ENCODE peak calls at places on chromosomes 16 and 17, in eight cellular contexts. One of them, this sample, is unnamed.

GRCh38 chr17:64154321-64155089 is 24.6 kb upstream of the ERN1 start:
- DNase-seq in AG08396: no peak
- DNase-seq in naive thymus-derived CD8-positive, alpha-beta T cell: no peak
- DNase-seq in activated gamma-delta T cell treated with Interleukin-2 at 50 U/mL for 16 hours: no peak
- DNase-seq in T-helper 1 cell: no peak
- DNase-seq in activated CD8-positive, alpha-beta memory T cell treated with anti-CD3 and anti-CD28 coated beads, Interleukin-2, amount 50 U/mL, for 4 hours: no peak
- DNase-seq in KG1: no peak
- DNase-seq in HFFc6: no peak
- DNase-seq in this sample: no peak

GRCh38 chr16:86573215-86573614 is 5.1 kb upstream of the FOXL1 start:
- DNase-seq in AG08396: no peak
- DNase-seq in naive thymus-derived CD8-positive, alpha-beta T cell: no peak
- DNase-seq in activated gamma-delta T cell treated with Interleukin-2 at 50 U/mL for 16 hours: no peak
- DNase-seq in T-helper 1 cell: no peak
- DNase-seq in activated CD8-positive, alpha-beta memory T cell treated with anti-CD3 and anti-CD28 coated beads, Interleukin-2, amount 50 U/mL, for 4 hours: no peak
- DNase-seq in KG1: no peak
- DNase-seq in HFFc6: no peak
- DNase-seq in this sample: no peak

GRCh38 chr17:80492343-80493136 is 16.1 kb upstream of the NPTX1 start:
- DNase-seq in AG08396: no peak
- DNase-seq in naive thymus-derived CD8-positive, alpha-beta T cell: no peak
- DNase-seq in activated gamma-delta T cell treated with Interleukin-2 at 50 U/mL for 16 hours: no peak
- DNase-seq in T-helper 1 cell: no peak
- DNase-seq in activated CD8-positive, alpha-beta memory T cell treated with anti-CD3 and anti-CD28 coated beads, Interleukin-2, amount 50 U/mL, for 4 hours: no peak
- DNase-seq in KG1: no peak
- DNase-seq in HFFc6: no peak
- DNase-seq in this sample: no peak

GRCh38 chr17:83195330-83196087 is 116.1 kb downstream of the METRNL start:
- DNase-seq in AG08396: peak; percentile 81
- DNase-seq in naive thymus-derived CD8-positive, alpha-beta T cell: no peak
- DNase-seq in activated gamma-delta T cell treated with Interleukin-2 at 50 U/mL for 16 hours: no peak
- DNase-seq in T-helper 1 cell: no peak
- DNase-seq in activated CD8-positive, alpha-beta memory T cell treated with anti-CD3 and anti-CD28 coated beads, Interleukin-2, amount 50 U/mL, for 4 hours: peak; percentile 13
- DNase-seq in KG1: no peak
- DNase-seq in HFFc6: no peak
- DNase-seq in this sample: peak; percentile 6

GRCh38 chr16:4465977-4466779 is 8.2 kb downstream of the NMRAL1 start:
- DNase-seq in AG08396: no peak
- DNase-seq in naive thymus-derived CD8-positive, alpha-beta T cell: no peak
- DNase-seq in activated gamma-delta T cell treated with Interleukin-2 at 50 U/mL for 16 hours: peak; percentile 69
- DNase-seq in T-helper 1 cell: no peak
- DNase-seq in activated CD8-positive, alpha-beta memory T cell treated with anti-CD3 and anti-CD28 coated beads, Interleukin-2, amount 50 U/mL, for 4 hours: peak; percentile 66
- DNase-seq in KG1: no peak
- DNase-seq in HFFc6: no peak
- DNase-seq in this sample: no peak

GRCh38 chr17:50905460-50905803 is 39.3 kb upstream of the TOB1 start:
- DNase-seq in AG08396: no peak
- DNase-seq in naive thymus-derived CD8-positive, alpha-beta T cell: no peak
- DNase-seq in activated gamma-delta T cell treated with Interleukin-2 at 50 U/mL for 16 hours: no peak
- DNase-seq in T-helper 1 cell: no peak
- DNase-seq in activated CD8-positive, alpha-beta memory T cell treated with anti-CD3 and anti-CD28 coated beads, Interleukin-2, amount 50 U/mL, for 4 hours: no peak
- DNase-seq in KG1: no peak
- DNase-seq in HFFc6: no peak
- DNase-seq in this sample: no peak

GRCh38 chr17:66543526-66543925 is 241.1 kb downstream of the PRKCA start:
- DNase-seq in AG08396: no peak
- DNase-seq in naive thymus-derived CD8-positive, alpha-beta T cell: no peak
- DNase-seq in activated gamma-delta T cell treated with Interleukin-2 at 50 U/mL for 16 hours: no peak
- DNase-seq in T-helper 1 cell: no peak
- DNase-seq in activated CD8-positive, alpha-beta memory T cell treated with anti-CD3 and anti-CD28 coated beads, Interleukin-2, amount 50 U/mL, for 4 hours: no peak
- DNase-seq in KG1: no peak
- DNase-seq in HFFc6: no peak
- DNase-seq in this sample: no peak

GRCh38 chr17:45296833-45297124 is 20.0 kb downstream of the MAP3K14 start:
- DNase-seq in AG08396: no peak
- DNase-seq in naive thymus-derived CD8-positive, alpha-beta T cell: no peak
- DNase-seq in activated gamma-delta T cell treated with Interleukin-2 at 50 U/mL for 16 hours: no peak
- DNase-seq in T-helper 1 cell: no peak
- DNase-seq in activated CD8-positive, alpha-beta memory T cell treated with anti-CD3 and anti-CD28 coated beads, Interleukin-2, amount 50 U/mL, for 4 hours: no peak
- DNase-seq in KG1: no peak
- DNase-seq in HFFc6: no peak
- DNase-seq in this sample: no peak

GRCh38 chr17:58318627-58319180 is 9.9 kb downstream of the TSPOAP1 start:
- DNase-seq in AG08396: no peak
- DNase-seq in naive thymus-derived CD8-positive, alpha-beta T cell: no peak
- DNase-seq in activated gamma-delta T cell treated with Interleukin-2 at 50 U/mL for 16 hours: no peak
- DNase-seq in T-helper 1 cell: no peak
- DNase-seq in activated CD8-positive, alpha-beta memory T cell treated with anti-CD3 and anti-CD28 coated beads, Interleukin-2, amount 50 U/mL, for 4 hours: no peak
- DNase-seq in KG1: no peak
- DNase-seq in HFFc6: no peak
- DNase-seq in this sample: no peak

GRCh38 chr16:27083861-27084261 is 17.1 kb downstream of the C16orf82 start:
- DNase-seq in AG08396: peak; percentile 37
- DNase-seq in naive thymus-derived CD8-positive, alpha-beta T cell: no peak
- DNase-seq in activated gamma-delta T cell treated with Interleukin-2 at 50 U/mL for 16 hours: no peak
- DNase-seq in T-helper 1 cell: no peak
- DNase-seq in activated CD8-positive, alpha-beta memory T cell treated with anti-CD3 and anti-CD28 coated beads, Interleukin-2, amount 50 U/mL, for 4 hours: no peak
- DNase-seq in KG1: no peak
- DNase-seq in HFFc6: no peak
- DNase-seq in this sample: no peak

GRCh38 chr16:89315791-89316581 is 98.5 kb downstream of the ZNF778 start:
- DNase-seq in AG08396: peak; percentile 49
- DNase-seq in naive thymus-derived CD8-positive, alpha-beta T cell: peak; percentile 71
- DNase-seq in activated gamma-delta T cell treated with Interleukin-2 at 50 U/mL for 16 hours: peak; percentile 78
- DNase-seq in T-helper 1 cell: peak; percentile 60
- DNase-seq in activated CD8-positive, alpha-beta memory T cell treated with anti-CD3 and anti-CD28 coated beads, Interleukin-2, amount 50 U/mL, for 4 hours: peak; percentile 68
- DNase-seq in KG1: peak; percentile 69
- DNase-seq in HFFc6: peak; percentile 91
- DNase-seq in this sample: peak; percentile 78

GRCh38 chr17:76166906-76167305 is 25.9 kb upstream of the FOXJ1 start:
- DNase-seq in AG08396: no peak
- DNase-seq in naive thymus-derived CD8-positive, alpha-beta T cell: no peak
- DNase-seq in activated gamma-delta T cell treated with Interleukin-2 at 50 U/mL for 16 hours: no peak
- DNase-seq in T-helper 1 cell: no peak
- DNase-seq in activated CD8-positive, alpha-beta memory T cell treated with anti-CD3 and anti-CD28 coated beads, Interleukin-2, amount 50 U/mL, for 4 hours: no peak
- DNase-seq in KG1: no peak
- DNase-seq in HFFc6: no peak
- DNase-seq in this sample: no peak

GRCh38 chr17:30720013-30720471 is 104.5 kb downstream of the CRLF3 start:
- DNase-seq in AG08396: no peak
- DNase-seq in naive thymus-derived CD8-positive, alpha-beta T cell: no peak
- DNase-seq in activated gamma-delta T cell treated with Interleukin-2 at 50 U/mL for 16 hours: no peak
- DNase-seq in T-helper 1 cell: no peak
- DNase-seq in activated CD8-positive, alpha-beta memory T cell treated with anti-CD3 and anti-CD28 coated beads, Interleukin-2, amount 50 U/mL, for 4 hours: no peak
- DNase-seq in KG1: no peak
- DNase-seq in HFFc6: no peak
- DNase-seq in this sample: peak; percentile 4